ENCODE peak calls at places on chromosomes 2 and 18, in eight cellular contexts. One of them, this sample, is unnamed.

GRCh38 chr2:65528241-65528574 is 95.8 kb upstream of the SPRED2 start:
- DNase-seq in naive thymus-derived CD8-positive, alpha-beta T cell: no peak
- DNase-seq in effector memory CD8-positive, alpha-beta T cell: no peak
- DNase-seq in HEK293T: no peak
- DNase-seq in SW480: peak; percentile 21
- DNase-seq in endothelial cell: no peak
- DNase-seq in fibroblast of lung: no peak
- DNase-seq in NCI-H1105: no peak
- DNase-seq in this sample: no peak

GRCh38 chr18:78430171-78430857 is 549.3 kb upstream of the SALL3 start:
- DNase-seq in naive thymus-derived CD8-positive, alpha-beta T cell: no peak
- DNase-seq in effector memory CD8-positive, alpha-beta T cell: no peak
- DNase-seq in HEK293T: no peak
- DNase-seq in SW480: no peak
- DNase-seq in endothelial cell: no peak
- DNase-seq in fibroblast of lung: no peak
- DNase-seq in NCI-H1105: peak; percentile 91
- DNase-seq in this sample: no peak

GRCh38 chr2:127381762-127382161 is 6.0 kb downstream of the MAP3K2 start:
- DNase-seq in naive thymus-derived CD8-positive, alpha-beta T cell: no peak
- DNase-seq in effector memory CD8-positive, alpha-beta T cell: no peak
- DNase-seq in HEK293T: no peak
- DNase-seq in SW480: no peak
- DNase-seq in endothelial cell: no peak
- DNase-seq in fibroblast of lung: no peak
- DNase-seq in NCI-H1105: no peak
- DNase-seq in this sample: no peak

GRCh38 chr2:97966545-97967215 is 29.1 kb downstream of the TMEM131 start:
- DNase-seq in naive thymus-derived CD8-positive, alpha-beta T cell: no peak
- DNase-seq in effector memory CD8-positive, alpha-beta T cell: no peak
- DNase-seq in HEK293T: no peak
- DNase-seq in SW480: peak; percentile 62
- DNase-seq in endothelial cell: no peak
- DNase-seq in fibroblast of lung: no peak
- DNase-seq in NCI-H1105: no peak
- DNase-seq in this sample: no peak

GRCh38 chr2:112482309-112483046 is 522 bp downstream of the TTL start:
- DNase-seq in naive thymus-derived CD8-positive, alpha-beta T cell: peak; percentile 35
- DNase-seq in effector memory CD8-positive, alpha-beta T cell: peak; percentile 7
- DNase-seq in HEK293T: peak; percentile 43
- DNase-seq in SW480: peak; percentile 81
- DNase-seq in endothelial cell: peak; percentile 35
- DNase-seq in fibroblast of lung: peak; percentile 62
- DNase-seq in NCI-H1105: peak; percentile 36
- DNase-seq in this sample: peak; percentile 39

GRCh38 chr2:39920318-39920775 is 141.3 kb upstream of the THUMPD2 start:
- DNase-seq in naive thymus-derived CD8-positive, alpha-beta T cell: no peak
- DNase-seq in effector memory CD8-positive, alpha-beta T cell: no peak
- DNase-seq in HEK293T: no peak
- DNase-seq in SW480: no peak
- DNase-seq in endothelial cell: no peak
- DNase-seq in fibroblast of lung: no peak
- DNase-seq in NCI-H1105: no peak
- DNase-seq in this sample: no peak

GRCh38 chr2:236743623-236744280 is 174.1 kb downstream of the ACKR3 start:
- DNase-seq in naive thymus-derived CD8-positive, alpha-beta T cell: no peak
- DNase-seq in effector memory CD8-positive, alpha-beta T cell: no peak
- DNase-seq in HEK293T: no peak
- DNase-seq in SW480: no peak
- DNase-seq in endothelial cell: no peak
- DNase-seq in fibroblast of lung: peak; percentile 99
- DNase-seq in NCI-H1105: no peak
- DNase-seq in this sample: no peak

GRCh38 chr2:231541605-231542509 is 11.6 kb upstream of the NMUR1 start:
- DNase-seq in naive thymus-derived CD8-positive, alpha-beta T cell: no peak
- DNase-seq in effector memory CD8-positive, alpha-beta T cell: no peak
- DNase-seq in HEK293T: peak; percentile 46
- DNase-seq in SW480: no peak
- DNase-seq in endothelial cell: peak; percentile 32
- DNase-seq in fibroblast of lung: no peak
- DNase-seq in NCI-H1105: no peak
- DNase-seq in this sample: no peak

GRCh38 chr2:161946489-161947107 is 127.4 kb downstream of the DPP4 start:
- DNase-seq in naive thymus-derived CD8-positive, alpha-beta T cell: peak; percentile 27
- DNase-seq in effector memory CD8-positive, alpha-beta T cell: peak; percentile 18
- DNase-seq in HEK293T: no peak
- DNase-seq in SW480: peak; percentile 33
- DNase-seq in endothelial cell: peak; percentile 9
- DNase-seq in fibroblast of lung: peak; percentile 15
- DNase-seq in NCI-H1105: no peak
- DNase-seq in this sample: peak; percentile 4

GRCh38 chr2:108616731-108617161 is 82.5 kb downstream of the LIMS1 start:
- DNase-seq in naive thymus-derived CD8-positive, alpha-beta T cell: no peak
- DNase-seq in effector memory CD8-positive, alpha-beta T cell: no peak
- DNase-seq in HEK293T: peak; percentile 48
- DNase-seq in SW480: no peak
- DNase-seq in endothelial cell: no peak
- DNase-seq in fibroblast of lung: peak; percentile 73
- DNase-seq in NCI-H1105: peak; percentile 72
- DNase-seq in this sample: no peak

GRCh38 chr2:177666408-177666807 is 273.8 kb downstream of the AGPS start:
- DNase-seq in naive thymus-derived CD8-positive, alpha-beta T cell: no peak
- DNase-seq in effector memory CD8-positive, alpha-beta T cell: no peak
- DNase-seq in HEK293T: no peak
- DNase-seq in SW480: peak; percentile 14
- DNase-seq in endothelial cell: no peak
- DNase-seq in fibroblast of lung: peak; percentile 69
- DNase-seq in NCI-H1105: no peak
- DNase-seq in this sample: no peak

GRCh38 chr18:70046207-70046606 is 98.5 kb upstream of the CD226 start:
- DNase-seq in naive thymus-derived CD8-positive, alpha-beta T cell: no peak
- DNase-seq in effector memory CD8-positive, alpha-beta T cell: no peak
- DNase-seq in HEK293T: no peak
- DNase-seq in SW480: no peak
- DNase-seq in endothelial cell: no peak
- DNase-seq in fibroblast of lung: peak; percentile 61
- DNase-seq in NCI-H1105: no peak
- DNase-seq in this sample: no peak

GRCh38 chr2:71798266-71799012 is 345.1 kb downstream of the DYSF start:
- DNase-seq in naive thymus-derived CD8-positive, alpha-beta T cell: peak; percentile 5
- DNase-seq in effector memory CD8-positive, alpha-beta T cell: no peak
- DNase-seq in HEK293T: peak; percentile 66
- DNase-seq in SW480: peak; percentile 54
- DNase-seq in endothelial cell: peak; percentile 69
- DNase-seq in fibroblast of lung: peak; percentile 19
- DNase-seq in NCI-H1105: no peak
- DNase-seq in this sample: peak; percentile 52

GRCh38 chr2:201366166-201366565 is 9.0 kb upstream of the FLACC1 start:
- DNase-seq in naive thymus-derived CD8-positive, alpha-beta T cell: no peak
- DNase-seq in effector memory CD8-positive, alpha-beta T cell: no peak
- DNase-seq in HEK293T: no peak
- DNase-seq in SW480: no peak
- DNase-seq in endothelial cell: no peak
- DNase-seq in fibroblast of lung: peak; percentile 45
- DNase-seq in NCI-H1105: no peak
- DNase-seq in this sample: no peak

GRCh38 chr2:157244691-157245090 is 12.8 kb upstream of the GALNT5 start:
- DNase-seq in naive thymus-derived CD8-positive, alpha-beta T cell: no peak
- DNase-seq in effector memory CD8-positive, alpha-beta T cell: no peak
- DNase-seq in HEK293T: no peak
- DNase-seq in SW480: no peak
- DNase-seq in endothelial cell: no peak
- DNase-seq in fibroblast of lung: no peak
- DNase-seq in NCI-H1105: no peak
- DNase-seq in this sample: no peak

GRCh38 chr18:38427234-38427633 is 861.6 kb upstream of the CELF4 start:
- DNase-seq in naive thymus-derived CD8-positive, alpha-beta T cell: no peak
- DNase-seq in effector memory CD8-positive, alpha-beta T cell: no peak
- DNase-seq in HEK293T: peak; percentile 37
- DNase-seq in SW480: no peak
- DNase-seq in endothelial cell: no peak
- DNase-seq in fibroblast of lung: no peak
- DNase-seq in NCI-H1105: no peak
- DNase-seq in this sample: peak; percentile 1

GRCh38 chr2:67650292-67651133 is 253.4 kb downstream of the ETAA1 start:
- DNase-seq in naive thymus-derived CD8-positive, alpha-beta T cell: no peak
- DNase-seq in effector memory CD8-positive, alpha-beta T cell: no peak
- DNase-seq in HEK293T: peak; percentile 65
- DNase-seq in SW480: peak; percentile 83
- DNase-seq in endothelial cell: peak; percentile 68
- DNase-seq in fibroblast of lung: peak; percentile 94
- DNase-seq in NCI-H1105: no peak
- DNase-seq in this sample: peak; percentile 62

GRCh38 chr2:199055336-199055735 is 402.4 kb downstream of the SATB2 start:
- DNase-seq in naive thymus-derived CD8-positive, alpha-beta T cell: no peak
- DNase-seq in effector memory CD8-positive, alpha-beta T cell: no peak
- DNase-seq in HEK293T: no peak
- DNase-seq in SW480: no peak
- DNase-seq in endothelial cell: no peak
- DNase-seq in fibroblast of lung: no peak
- DNase-seq in NCI-H1105: no peak
- DNase-seq in this sample: no peak

GRCh38 chr2:238560234-238560633 is 133.5 kb downstream of the ASB1 start:
- DNase-seq in naive thymus-derived CD8-positive, alpha-beta T cell: no peak
- DNase-seq in effector memory CD8-positive, alpha-beta T cell: no peak
- DNase-seq in HEK293T: no peak
- DNase-seq in SW480: no peak
- DNase-seq in endothelial cell: no peak
- DNase-seq in fibroblast of lung: no peak
- DNase-seq in NCI-H1105: no peak
- DNase-seq in this sample: no peak

GRCh38 chr18:217532-218334 is 50.1 kb downstream of the THOC1 start:
- DNase-seq in naive thymus-derived CD8-positive, alpha-beta T cell: no peak
- DNase-seq in effector memory CD8-positive, alpha-beta T cell: no peak
- DNase-seq in HEK293T: no peak
- DNase-seq in SW480: no peak
- DNase-seq in endothelial cell: no peak
- DNase-seq in fibroblast of lung: no peak
- DNase-seq in NCI-H1105: no peak
- DNase-seq in this sample: no peak

GRCh38 chr2:3589086-3589485 is 5.8 kb upstream of the COLEC11 start:
- DNase-seq in naive thymus-derived CD8-positive, alpha-beta T cell: no peak
- DNase-seq in effector memory CD8-positive, alpha-beta T cell: no peak
- DNase-seq in HEK293T: no peak
- DNase-seq in SW480: no peak
- DNase-seq in endothelial cell: no peak
- DNase-seq in fibroblast of lung: no peak
- DNase-seq in NCI-H1105: no peak
- DNase-seq in this sample: no peak

GRCh38 chr2:213216461-213216860 is 65.0 kb upstream of the IKZF2 start:
- DNase-seq in naive thymus-derived CD8-positive, alpha-beta T cell: no peak
- DNase-seq in effector memory CD8-positive, alpha-beta T cell: no peak
- DNase-seq in HEK293T: no peak
- DNase-seq in SW480: no peak
- DNase-seq in endothelial cell: no peak
- DNase-seq in fibroblast of lung: peak; percentile 66
- DNase-seq in NCI-H1105: no peak
- DNase-seq in this sample: no peak

GRCh38 chr2:170468557-170468956 is 246.6 kb upstream of the SP5 start:
- DNase-seq in naive thymus-derived CD8-positive, alpha-beta T cell: no peak
- DNase-seq in effector memory CD8-positive, alpha-beta T cell: no peak
- DNase-seq in HEK293T: no peak
- DNase-seq in SW480: no peak
- DNase-seq in endothelial cell: no peak
- DNase-seq in fibroblast of lung: no peak
- DNase-seq in NCI-H1105: no peak
- DNase-seq in this sample: no peak

GRCh38 chr2:25787020-25787419 is 91.3 kb downstream of the ASXL2 start:
- DNase-seq in naive thymus-derived CD8-positive, alpha-beta T cell: no peak
- DNase-seq in effector memory CD8-positive, alpha-beta T cell: no peak
- DNase-seq in HEK293T: no peak
- DNase-seq in SW480: no peak
- DNase-seq in endothelial cell: no peak
- DNase-seq in fibroblast of lung: no peak
- DNase-seq in NCI-H1105: no peak
- DNase-seq in this sample: no peak